ENCODE peak calls at places on chromosomes 5 and 9, in five cellular contexts. L is GM23338; I is CD8-positive, alpha-beta memory T cell; O is heart left ventricle; M is upper lobe of right lung. K is an unnamed sample. For H3K4me1, the result is how much of the 10 kb centered on the place peaks cover.

GRCh38 chr5:157342822-157343402 is 77.0 kb downstream of the CYFIP2 start:
- DNase-seq in L (peak), I (no peak), O (no peak), M (no peak), K (no peak)

GRCh38 chr5:58200451-58200850 is 259.4 kb downstream of the PLK2 start:
- DNase-seq in L (no peak), I (no peak), O (no peak), M (no peak), K (no peak)

GRCh38 chr5:155587458-155587857 is 573.9 kb downstream of the KIF4B start:
- DNase-seq in L (no peak), I (no peak), O (no peak), M (no peak), K (no peak)

GRCh38 chr5:103526164-103526915 is 36.2 kb downstream of the NUDT12 start:
- DNase-seq in L (no peak), I (no peak), O (no peak), M (no peak), K (no peak)

GRCh38 chr9:32350682-32351081 is 33.8 kb upstream of the ACO1 start:
- DNase-seq in L (peak), I (no peak), O (no peak), M (no peak), K (no peak)

GRCh38 chr9:127452481-127453092 is 1.3 kb downstream of the LRSAM1 start:
- DNase-seq in L (no peak), I (no peak), O (peak), M (peak), K (no peak)

GRCh38 chr5:166979576-166979975 is 1311.9 kb upstream of the WWC1 start:
- DNase-seq in L (peak), I (no peak), O (no peak), M (no peak), K (no peak)

GRCh38 chr9:16637218-16637617 is 233.3 kb downstream of the BNC2 start:
- DNase-seq in L (no peak), I (no peak), O (no peak), M (no peak), K (no peak)

GRCh38 chr5:143887302-143887638 is 75.3 kb downstream of the HMHB1 start:
- DNase-seq in L (no peak), I (no peak), O (peak), M (no peak), K (peak)

GRCh38 chr5:149799119-149799623 is 69.1 kb downstream of the PPARGC1B start:
- DNase-seq in L (no peak), I (no peak), O (peak), M (no peak), K (no peak)

GRCh38 chr5:1470762-1471211 is 25.5 kb upstream of the SLC6A3 start:
- DNase-seq in L (no peak), I (no peak), O (no peak), M (peak), K (peak)

GRCh38 chr5:33738097-33738496 is 153.7 kb downstream of the ADAMTS12 start:
- DNase-seq in L (no peak), I (no peak), O (no peak), M (no peak), K (no peak)

GRCh38 chr5:135719428-135720063 is 114.9 kb upstream of the SLC25A48 start:
- DNase-seq in L (no peak), I (no peak), O (no peak), M (no peak), K (no peak)

GRCh38 chr5:51376504-51376903 is 6.7 kb upstream of the ISL1 start:
- DNase-seq in L (no peak), I (no peak), O (no peak), M (no peak), K (no peak)

GRCh38 chr9:122370869-122371467 is at the start of gene PTGS1:
- DNase-seq in L (peak), I (no peak), O (peak), M (peak), K (peak)

GRCh38 chr5:139897982-139898381 is 102.4 kb downstream of the PSD2 start:
- DNase-seq in L (no peak), I (no peak), O (no peak), M (no peak), K (no peak)

GRCh38 chr9:93298498-93299417 is 114.8 kb downstream of the WNK2 start:
- DNase-seq in L (no peak), I (no peak), O (no peak), M (peak), K (no peak)

GRCh38 chr9:93299418-93300174 is 115.7 kb downstream of the WNK2 start:
- DNase-seq in L (no peak), I (no peak), O (no peak), M (no peak), K (no peak)

GRCh38 chr9:93300175-93300572 is 116.2 kb downstream of the WNK2 start:
- DNase-seq in L (no peak), I (no peak), O (no peak), M (no peak), K (peak)

GRCh38 chr9:93296889-93297480 is 113.0 kb downstream of the WNK2 start:
- DNase-seq in L (no peak), I (no peak), O (no peak), M (no peak), K (no peak)

DNA sequence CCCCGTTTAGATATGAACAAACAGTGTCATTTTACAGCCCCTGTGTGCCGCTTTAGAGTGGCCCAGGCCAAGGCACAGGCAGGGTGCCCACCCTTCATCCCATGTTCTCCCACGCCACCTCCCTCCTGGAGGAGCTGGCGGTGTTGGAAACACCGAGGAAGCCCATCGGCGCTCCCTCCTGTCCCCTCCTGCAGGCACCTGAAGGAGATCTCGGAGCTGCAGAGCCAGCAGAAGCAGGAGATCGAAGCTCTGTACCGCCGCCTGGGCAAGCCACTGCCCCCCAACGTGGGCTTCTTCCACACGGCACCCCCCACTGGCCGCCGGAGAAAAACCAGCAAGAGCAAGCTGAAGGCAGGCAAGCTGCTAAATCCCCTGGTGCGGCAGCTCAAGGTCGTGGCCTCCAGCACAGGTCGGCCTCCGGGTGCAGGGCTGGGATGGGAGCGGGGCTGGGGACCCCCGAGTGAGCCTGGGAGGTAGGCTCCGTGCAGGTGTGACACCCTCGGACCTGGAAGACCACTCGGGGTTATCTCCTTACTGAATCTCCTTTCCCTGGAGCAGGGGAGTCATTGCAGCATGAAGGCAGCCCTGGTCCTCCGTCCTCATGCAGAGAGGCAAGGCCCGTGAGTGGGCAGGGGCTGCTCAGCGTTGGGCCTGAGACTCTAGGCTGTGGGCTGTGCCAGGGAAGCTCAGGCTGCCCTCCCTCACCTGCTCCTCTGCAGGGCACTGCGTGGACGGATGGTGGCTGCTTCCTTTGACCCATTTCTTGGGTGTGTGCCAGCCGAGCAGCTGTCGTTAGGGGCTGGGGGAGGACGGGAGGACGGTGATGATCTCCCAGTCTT is 113.9 kb downstream of the WNK2 start:
- DNase-seq in L (peak), I (no peak), O (no peak), M (peak), K (no peak)
- H3K4me3 ChIP-seq in L (no peak), I (no peak), O (no peak), M (no peak), K (no peak)

DNA sequence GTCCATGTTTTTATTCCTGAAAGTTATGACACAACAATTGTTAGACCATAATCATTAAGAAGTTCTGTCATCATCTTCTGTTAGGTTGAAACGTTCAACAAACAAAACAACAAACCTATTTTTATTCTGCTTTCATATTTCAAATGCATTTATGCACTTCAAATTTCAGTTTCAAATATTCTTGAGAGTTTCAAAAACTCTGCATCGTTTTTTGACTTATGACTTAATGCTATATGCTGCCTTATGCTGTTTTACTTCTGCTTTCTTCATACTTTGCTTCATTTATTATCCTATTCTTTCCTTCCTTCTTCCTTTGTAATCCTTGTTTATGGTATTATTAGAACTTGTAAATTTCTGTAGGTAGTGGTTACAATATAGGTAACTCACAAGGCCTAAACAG is 95.0 kb downstream of the PCSK1 start:
- DNase-seq in L (no peak), I (no peak), O (no peak), M (no peak), K (no peak)
- H3K4me1 ChIP-seq in L (under half), I (under half), O (under half), M (under half), K (under half)

GRCh38 chr5:146872191-146872590 is 6.4 kb downstream of the PPP2R2B start:
- DNase-seq in L (peak), I (no peak), O (no peak), M (no peak), K (no peak)
- H3K4me3 ChIP-seq in L (peak), I (no peak), O (no peak), M (no peak), K (no peak)

DNA sequence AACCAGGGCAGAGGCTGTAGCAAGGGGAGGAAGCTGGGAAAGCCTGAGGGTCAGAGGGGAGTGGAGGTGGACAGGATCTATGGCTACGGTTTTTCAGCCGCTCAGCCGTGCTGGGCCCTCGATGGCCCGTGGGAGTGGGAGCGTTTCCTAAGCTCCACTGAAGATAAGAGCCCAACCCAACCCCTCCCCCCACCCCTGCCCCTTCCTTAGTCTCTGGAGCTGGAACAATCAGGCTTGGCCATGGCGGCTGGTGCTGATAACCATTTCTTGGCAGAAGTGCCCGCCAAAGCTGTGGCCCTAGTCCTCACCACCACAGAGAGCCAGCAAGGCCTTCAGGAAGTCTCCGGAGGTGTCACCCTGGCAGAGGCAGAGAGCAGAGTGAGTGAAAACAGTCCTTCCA is 20.3 kb upstream of the TNIP1 start:
- DNase-seq in L (no peak), I (no peak), O (no peak), M (no peak), K (no peak)
- H3K4me1 ChIP-seq in L (under half), I (under half), O (under half), M (half or more), K (under half)

GRCh38 chr9:106287108-106287631 is 575.8 kb upstream of the ZNF462 start:
- DNase-seq in L (no peak), I (no peak), O (no peak), M (no peak), K (no peak)
- H3K4me3 ChIP-seq in L (no peak), I (no peak), O (peak), M (peak), K (no peak)

GRCh38 chr5:68220260-68220659 is 4.7 kb downstream of the PIK3R1 start:
- DNase-seq in L (no peak), I (no peak), O (no peak), M (no peak), K (no peak)

GRCh38 chr5:68221488-68221887 is 5.9 kb downstream of the PIK3R1 start:
- DNase-seq in L (no peak), I (no peak), O (no peak), M (no peak), K (no peak)

GRCh38 chr5:68222310-68222709 is 6.8 kb downstream of the PIK3R1 start:
- DNase-seq in L (no peak), I (no peak), O (no peak), M (no peak), K (no peak)

GRCh38 chr5:68222824-68223354 is 7.3 kb downstream of the PIK3R1 start:
- DNase-seq in L (no peak), I (no peak), O (no peak), M (no peak), K (no peak)

GRCh38 chr5:68220914-68221313 is 5.4 kb downstream of the PIK3R1 start:
- DNase-seq in L (no peak), I (no peak), O (no peak), M (no peak), K (no peak)
- H3K4me1 ChIP-seq in L (under half), I (half or more), O (half or more), M (under half), K (under half)

GRCh38 chr5:161549106-161549505 is 2.6 kb upstream of the GABRB2 start:
- DNase-seq in L (no peak), I (no peak), O (no peak), M (no peak), K (no peak)
- H3K4me3 ChIP-seq in L (peak), I (no peak), O (no peak), M (no peak), K (no peak)